ENCODE peak calls at places on chromosomes 4 and X, in six cellular contexts. One of them, this sample, is unnamed.

GRCh38 chr4:2536193-2537010 is at the start of gene FAM193A:
- DNase-seq in stimulated activated CD8-positive, alpha-beta memory T cell treated with anti-CD3 and anti-CD28 coated beads, Interleukin-7, amount 100 ng/mL, for 1 hour: peak
- DNase-seq in GDM1: peak
- DNase-seq in activated T-cell treated with anti-CD3 and anti-CD28 coated beads, Interleukin-2, amount 50 U/mL, for 24 hours: peak
- DNase-seq in nephron progenitor cell: peak
- DNase-seq in cardiac fibroblast: peak
- DNase-seq in this sample: peak

GRCh38 chr4:68062501-68062900 is 67.2 kb downstream of the TMPRSS11F start:
- DNase-seq in activated T-cell treated with anti-CD3 and anti-CD28 coated beads, Interleukin-2, amount 50 U/mL, for 24 hours: no peak
- DNase-seq in nephron progenitor cell: no peak
- DNase-seq in GDM1: no peak
- DNase-seq in cardiac fibroblast: no peak
- DNase-seq in stimulated activated CD8-positive, alpha-beta memory T cell treated with anti-CD3 and anti-CD28 coated beads, Interleukin-7, amount 100 ng/mL, for 1 hour: no peak
- DNase-seq in this sample: no peak

GRCh38 chr4:84639143-84639542 is 56.2 kb downstream of the CDS1 start:
- DNase-seq in nephron progenitor cell: no peak
- DNase-seq in GDM1: no peak
- DNase-seq in stimulated activated CD8-positive, alpha-beta memory T cell treated with anti-CD3 and anti-CD28 coated beads, Interleukin-7, amount 100 ng/mL, for 1 hour: no peak
- DNase-seq in activated T-cell treated with anti-CD3 and anti-CD28 coated beads, Interleukin-2, amount 50 U/mL, for 24 hours: no peak
- DNase-seq in cardiac fibroblast: no peak
- DNase-seq in this sample: no peak

GRCh38 chr4:114495471-114495928 is 103.1 kb upstream of the UGT8 start:
- DNase-seq in activated T-cell treated with anti-CD3 and anti-CD28 coated beads, Interleukin-2, amount 50 U/mL, for 24 hours: no peak
- DNase-seq in cardiac fibroblast: no peak
- DNase-seq in nephron progenitor cell: no peak
- DNase-seq in stimulated activated CD8-positive, alpha-beta memory T cell treated with anti-CD3 and anti-CD28 coated beads, Interleukin-7, amount 100 ng/mL, for 1 hour: no peak
- DNase-seq in GDM1: no peak
- DNase-seq in this sample: peak

GRCh38 chrX:67582436-67582835 is 38.6 kb downstream of the AR start:
- DNase-seq in nephron progenitor cell: no peak
- DNase-seq in activated T-cell treated with anti-CD3 and anti-CD28 coated beads, Interleukin-2, amount 50 U/mL, for 24 hours: no peak
- DNase-seq in cardiac fibroblast: peak
- DNase-seq in GDM1: no peak
- DNase-seq in stimulated activated CD8-positive, alpha-beta memory T cell treated with anti-CD3 and anti-CD28 coated beads, Interleukin-7, amount 100 ng/mL, for 1 hour: no peak
- DNase-seq in this sample: no peak

GRCh38 chr4:25178838-25179261 is 18.6 kb upstream of the SEPSECS start:
- DNase-seq in stimulated activated CD8-positive, alpha-beta memory T cell treated with anti-CD3 and anti-CD28 coated beads, Interleukin-7, amount 100 ng/mL, for 1 hour: no peak
- DNase-seq in activated T-cell treated with anti-CD3 and anti-CD28 coated beads, Interleukin-2, amount 50 U/mL, for 24 hours: no peak
- DNase-seq in cardiac fibroblast: no peak
- DNase-seq in nephron progenitor cell: no peak
- DNase-seq in GDM1: no peak
- DNase-seq in this sample: no peak

GRCh38 chrX:39150621-39151020 is 349.4 kb downstream of the MID1IP1 start:
- DNase-seq in stimulated activated CD8-positive, alpha-beta memory T cell treated with anti-CD3 and anti-CD28 coated beads, Interleukin-7, amount 100 ng/mL, for 1 hour: no peak
- DNase-seq in cardiac fibroblast: no peak
- DNase-seq in GDM1: no peak
- DNase-seq in nephron progenitor cell: no peak
- DNase-seq in activated T-cell treated with anti-CD3 and anti-CD28 coated beads, Interleukin-2, amount 50 U/mL, for 24 hours: no peak
- DNase-seq in this sample: no peak

GRCh38 chr4:99811850-99812249 is 4.8 kb upstream of the DAPP1 start:
- DNase-seq in activated T-cell treated with anti-CD3 and anti-CD28 coated beads, Interleukin-2, amount 50 U/mL, for 24 hours: peak
- DNase-seq in stimulated activated CD8-positive, alpha-beta memory T cell treated with anti-CD3 and anti-CD28 coated beads, Interleukin-7, amount 100 ng/mL, for 1 hour: no peak
- DNase-seq in cardiac fibroblast: peak
- DNase-seq in nephron progenitor cell: no peak
- DNase-seq in GDM1: no peak
- DNase-seq in this sample: peak

GRCh38 chrX:13658602-13659001 is 5.7 kb downstream of the TCEANC start:
- DNase-seq in activated T-cell treated with anti-CD3 and anti-CD28 coated beads, Interleukin-2, amount 50 U/mL, for 24 hours: no peak
- DNase-seq in cardiac fibroblast: peak
- DNase-seq in GDM1: peak
- DNase-seq in stimulated activated CD8-positive, alpha-beta memory T cell treated with anti-CD3 and anti-CD28 coated beads, Interleukin-7, amount 100 ng/mL, for 1 hour: no peak
- DNase-seq in nephron progenitor cell: no peak
- DNase-seq in this sample: no peak

GRCh38 chrX:137549846-137550534 is 15.9 kb upstream of the ZIC3 start:
- DNase-seq in GDM1: no peak
- DNase-seq in activated T-cell treated with anti-CD3 and anti-CD28 coated beads, Interleukin-2, amount 50 U/mL, for 24 hours: no peak
- DNase-seq in stimulated activated CD8-positive, alpha-beta memory T cell treated with anti-CD3 and anti-CD28 coated beads, Interleukin-7, amount 100 ng/mL, for 1 hour: no peak
- DNase-seq in cardiac fibroblast: no peak
- DNase-seq in nephron progenitor cell: no peak
- DNase-seq in this sample: no peak

GRCh38 chrX:23403849-23404248 is 69.2 kb downstream of the PTCHD1 start:
- DNase-seq in GDM1: no peak
- DNase-seq in stimulated activated CD8-positive, alpha-beta memory T cell treated with anti-CD3 and anti-CD28 coated beads, Interleukin-7, amount 100 ng/mL, for 1 hour: no peak
- DNase-seq in nephron progenitor cell: no peak
- DNase-seq in cardiac fibroblast: peak
- DNase-seq in activated T-cell treated with anti-CD3 and anti-CD28 coated beads, Interleukin-2, amount 50 U/mL, for 24 hours: no peak
- DNase-seq in this sample: no peak

GRCh38 chr4:110195561-110196205 is 2.7 kb downstream of the ELOVL6 start:
- DNase-seq in cardiac fibroblast: peak
- DNase-seq in nephron progenitor cell: no peak
- DNase-seq in activated T-cell treated with anti-CD3 and anti-CD28 coated beads, Interleukin-2, amount 50 U/mL, for 24 hours: no peak
- DNase-seq in stimulated activated CD8-positive, alpha-beta memory T cell treated with anti-CD3 and anti-CD28 coated beads, Interleukin-7, amount 100 ng/mL, for 1 hour: no peak
- DNase-seq in GDM1: peak
- DNase-seq in this sample: no peak

GRCh38 chr4:88341227-88342192 is 37.1 kb upstream of the HERC6 start:
- DNase-seq in GDM1: no peak
- DNase-seq in cardiac fibroblast: peak
- DNase-seq in stimulated activated CD8-positive, alpha-beta memory T cell treated with anti-CD3 and anti-CD28 coated beads, Interleukin-7, amount 100 ng/mL, for 1 hour: no peak
- DNase-seq in activated T-cell treated with anti-CD3 and anti-CD28 coated beads, Interleukin-2, amount 50 U/mL, for 24 hours: no peak
- DNase-seq in nephron progenitor cell: no peak
- DNase-seq in this sample: peak

GRCh38 chr4:73452953-73453700 is 17.1 kb downstream of the AFP start:
- DNase-seq in GDM1: no peak
- DNase-seq in activated T-cell treated with anti-CD3 and anti-CD28 coated beads, Interleukin-2, amount 50 U/mL, for 24 hours: no peak
- DNase-seq in cardiac fibroblast: no peak
- DNase-seq in nephron progenitor cell: no peak
- DNase-seq in stimulated activated CD8-positive, alpha-beta memory T cell treated with anti-CD3 and anti-CD28 coated beads, Interleukin-7, amount 100 ng/mL, for 1 hour: no peak
- DNase-seq in this sample: no peak

GRCh38 chr4:71941001-71941400 is 90.8 kb upstream of the NPFFR2 start:
- DNase-seq in cardiac fibroblast: peak
- DNase-seq in GDM1: no peak
- DNase-seq in activated T-cell treated with anti-CD3 and anti-CD28 coated beads, Interleukin-2, amount 50 U/mL, for 24 hours: no peak
- DNase-seq in nephron progenitor cell: peak
- DNase-seq in stimulated activated CD8-positive, alpha-beta memory T cell treated with anti-CD3 and anti-CD28 coated beads, Interleukin-7, amount 100 ng/mL, for 1 hour: no peak
- DNase-seq in this sample: peak

GRCh38 chrX:149453911-149454820 is 50.9 kb downstream of the IDS start:
- DNase-seq in activated T-cell treated with anti-CD3 and anti-CD28 coated beads, Interleukin-2, amount 50 U/mL, for 24 hours: no peak
- DNase-seq in stimulated activated CD8-positive, alpha-beta memory T cell treated with anti-CD3 and anti-CD28 coated beads, Interleukin-7, amount 100 ng/mL, for 1 hour: no peak
- DNase-seq in nephron progenitor cell: no peak
- DNase-seq in GDM1: no peak
- DNase-seq in cardiac fibroblast: peak
- DNase-seq in this sample: no peak

GRCh38 chr4:34108456-34108855 is 2135.9 kb downstream of the ARAP2 start:
- DNase-seq in activated T-cell treated with anti-CD3 and anti-CD28 coated beads, Interleukin-2, amount 50 U/mL, for 24 hours: no peak
- DNase-seq in stimulated activated CD8-positive, alpha-beta memory T cell treated with anti-CD3 and anti-CD28 coated beads, Interleukin-7, amount 100 ng/mL, for 1 hour: no peak
- DNase-seq in cardiac fibroblast: peak
- DNase-seq in GDM1: no peak
- DNase-seq in nephron progenitor cell: no peak
- DNase-seq in this sample: no peak

GRCh38 chrX:2863646-2864045 is 34.9 kb downstream of the GYG2 start:
- DNase-seq in stimulated activated CD8-positive, alpha-beta memory T cell treated with anti-CD3 and anti-CD28 coated beads, Interleukin-7, amount 100 ng/mL, for 1 hour: no peak
- DNase-seq in nephron progenitor cell: no peak
- DNase-seq in GDM1: no peak
- DNase-seq in activated T-cell treated with anti-CD3 and anti-CD28 coated beads, Interleukin-2, amount 50 U/mL, for 24 hours: no peak
- DNase-seq in cardiac fibroblast: no peak
- DNase-seq in this sample: no peak

GRCh38 chrX:31099536-31100090 is 27.8 kb upstream of the FTHL17 start:
- DNase-seq in cardiac fibroblast: peak
- DNase-seq in stimulated activated CD8-positive, alpha-beta memory T cell treated with anti-CD3 and anti-CD28 coated beads, Interleukin-7, amount 100 ng/mL, for 1 hour: no peak
- DNase-seq in activated T-cell treated with anti-CD3 and anti-CD28 coated beads, Interleukin-2, amount 50 U/mL, for 24 hours: peak
- DNase-seq in GDM1: no peak
- DNase-seq in nephron progenitor cell: no peak
- DNase-seq in this sample: no peak

GRCh38 chr4:1099684-1100335 is 13.6 kb downstream of the RNF212 start:
- DNase-seq in GDM1: no peak
- DNase-seq in stimulated activated CD8-positive, alpha-beta memory T cell treated with anti-CD3 and anti-CD28 coated beads, Interleukin-7, amount 100 ng/mL, for 1 hour: no peak
- DNase-seq in nephron progenitor cell: no peak
- DNase-seq in cardiac fibroblast: no peak
- DNase-seq in activated T-cell treated with anti-CD3 and anti-CD28 coated beads, Interleukin-2, amount 50 U/mL, for 24 hours: no peak
- DNase-seq in this sample: no peak

GRCh38 chr4:115110191-115111166 is 2.9 kb downstream of the NDST4 start:
- DNase-seq in GDM1: no peak
- DNase-seq in cardiac fibroblast: no peak
- DNase-seq in stimulated activated CD8-positive, alpha-beta memory T cell treated with anti-CD3 and anti-CD28 coated beads, Interleukin-7, amount 100 ng/mL, for 1 hour: no peak
- DNase-seq in nephron progenitor cell: no peak
- DNase-seq in activated T-cell treated with anti-CD3 and anti-CD28 coated beads, Interleukin-2, amount 50 U/mL, for 24 hours: no peak
- DNase-seq in this sample: no peak

GRCh38 chr4:145731026-145731425 is 51.1 kb downstream of the C4orf51 start:
- DNase-seq in activated T-cell treated with anti-CD3 and anti-CD28 coated beads, Interleukin-2, amount 50 U/mL, for 24 hours: no peak
- DNase-seq in GDM1: no peak
- DNase-seq in cardiac fibroblast: peak
- DNase-seq in nephron progenitor cell: no peak
- DNase-seq in stimulated activated CD8-positive, alpha-beta memory T cell treated with anti-CD3 and anti-CD28 coated beads, Interleukin-7, amount 100 ng/mL, for 1 hour: no peak
- DNase-seq in this sample: no peak

GRCh38 chrX:45771114-45771513 is 570.4 kb upstream of the DIPK2B start:
- DNase-seq in GDM1: no peak
- DNase-seq in nephron progenitor cell: no peak
- DNase-seq in activated T-cell treated with anti-CD3 and anti-CD28 coated beads, Interleukin-2, amount 50 U/mL, for 24 hours: no peak
- DNase-seq in stimulated activated CD8-positive, alpha-beta memory T cell treated with anti-CD3 and anti-CD28 coated beads, Interleukin-7, amount 100 ng/mL, for 1 hour: no peak
- DNase-seq in cardiac fibroblast: peak
- DNase-seq in this sample: no peak

GRCh38 chr4:127012549-127012948 is 620.2 kb upstream of the INTU start:
- DNase-seq in nephron progenitor cell: no peak
- DNase-seq in cardiac fibroblast: peak
- DNase-seq in stimulated activated CD8-positive, alpha-beta memory T cell treated with anti-CD3 and anti-CD28 coated beads, Interleukin-7, amount 100 ng/mL, for 1 hour: no peak
- DNase-seq in activated T-cell treated with anti-CD3 and anti-CD28 coated beads, Interleukin-2, amount 50 U/mL, for 24 hours: no peak
- DNase-seq in GDM1: no peak
- DNase-seq in this sample: no peak

GRCh38 chr4:122827899-122828601 is 1.4 kb downstream of the FGF2 start:
- DNase-seq in activated T-cell treated with anti-CD3 and anti-CD28 coated beads, Interleukin-2, amount 50 U/mL, for 24 hours: peak
- DNase-seq in cardiac fibroblast: peak
- DNase-seq in nephron progenitor cell: no peak
- DNase-seq in stimulated activated CD8-positive, alpha-beta memory T cell treated with anti-CD3 and anti-CD28 coated beads, Interleukin-7, amount 100 ng/mL, for 1 hour: no peak
- DNase-seq in GDM1: no peak
- DNase-seq in this sample: peak

GRCh38 chr4:18440527-18441215 is 419.1 kb upstream of the LCORL start:
- DNase-seq in activated T-cell treated with anti-CD3 and anti-CD28 coated beads, Interleukin-2, amount 50 U/mL, for 24 hours: no peak
- DNase-seq in cardiac fibroblast: no peak
- DNase-seq in GDM1: no peak
- DNase-seq in nephron progenitor cell: peak
- DNase-seq in stimulated activated CD8-positive, alpha-beta memory T cell treated with anti-CD3 and anti-CD28 coated beads, Interleukin-7, amount 100 ng/mL, for 1 hour: no peak
- DNase-seq in this sample: no peak

GRCh38 chr4:15963001-15963451 is at the start of gene FGFBP2:
- DNase-seq in cardiac fibroblast: peak
- DNase-seq in activated T-cell treated with anti-CD3 and anti-CD28 coated beads, Interleukin-2, amount 50 U/mL, for 24 hours: peak
- DNase-seq in stimulated activated CD8-positive, alpha-beta memory T cell treated with anti-CD3 and anti-CD28 coated beads, Interleukin-7, amount 100 ng/mL, for 1 hour: peak
- DNase-seq in nephron progenitor cell: peak
- DNase-seq in GDM1: peak
- DNase-seq in this sample: peak

GRCh38 chrX:71616672-71617529 is 1.4 kb downstream of the CXCR3 start:
- DNase-seq in GDM1: no peak
- DNase-seq in stimulated activated CD8-positive, alpha-beta memory T cell treated with anti-CD3 and anti-CD28 coated beads, Interleukin-7, amount 100 ng/mL, for 1 hour: no peak
- DNase-seq in activated T-cell treated with anti-CD3 and anti-CD28 coated beads, Interleukin-2, amount 50 U/mL, for 24 hours: peak
- DNase-seq in nephron progenitor cell: no peak
- DNase-seq in cardiac fibroblast: no peak
- DNase-seq in this sample: no peak

This sample was measured in testis.